ENCODE peak calls at places on chromosomes 13 and 19, in five cellular contexts. One of them, this sample, is unnamed.

GRCh38 chr19:28469544-28469943 is 743.4 kb downstream of the UQCRFS1 start:
- DNase-seq in HT1080: no peak
- DNase-seq in GM19239: no peak
- DNase-seq in activated CD8-positive, alpha-beta memory T cell treated with anti-CD3 and anti-CD28 coated beads for 1 hour: no peak
- DNase-seq in NCI-H1092 treated with DMSO at 0.1 percent for 48 hours: no peak
- DNase-seq in this sample: no peak

GRCh38 chr13:76455960-76456359 is 430.2 kb downstream of the KCTD12 start:
- DNase-seq in HT1080: peak; percentile 93
- DNase-seq in GM19239: no peak
- DNase-seq in activated CD8-positive, alpha-beta memory T cell treated with anti-CD3 and anti-CD28 coated beads for 1 hour: no peak
- DNase-seq in NCI-H1092 treated with DMSO at 0.1 percent for 48 hours: no peak
- DNase-seq in this sample: peak; percentile 48

GRCh38 chr19:33860691-33861090 is 64.0 kb downstream of the KCTD15 start:
- DNase-seq in HT1080: no peak
- DNase-seq in GM19239: no peak
- DNase-seq in activated CD8-positive, alpha-beta memory T cell treated with anti-CD3 and anti-CD28 coated beads for 1 hour: no peak
- DNase-seq in NCI-H1092 treated with DMSO at 0.1 percent for 48 hours: no peak
- DNase-seq in this sample: no peak

GRCh38 chr19:1061987-1062386 is 5.0 kb upstream of the ARHGAP45 start:
- DNase-seq in HT1080: no peak
- DNase-seq in GM19239: no peak
- DNase-seq in activated CD8-positive, alpha-beta memory T cell treated with anti-CD3 and anti-CD28 coated beads for 1 hour: no peak
- DNase-seq in NCI-H1092 treated with DMSO at 0.1 percent for 48 hours: no peak
- DNase-seq in this sample: no peak

GRCh38 chr19:6164906-6165531 is 29.6 kb downstream of the ACSBG2 start:
- DNase-seq in HT1080: no peak
- DNase-seq in GM19239: no peak
- DNase-seq in activated CD8-positive, alpha-beta memory T cell treated with anti-CD3 and anti-CD28 coated beads for 1 hour: no peak
- DNase-seq in NCI-H1092 treated with DMSO at 0.1 percent for 48 hours: no peak
- DNase-seq in this sample: peak; percentile 22

GRCh38 chr19:45499196-45500180 is 1.2 kb downstream of the PPM1N start:
- DNase-seq in HT1080: no peak
- DNase-seq in GM19239: no peak
- DNase-seq in activated CD8-positive, alpha-beta memory T cell treated with anti-CD3 and anti-CD28 coated beads for 1 hour: no peak
- DNase-seq in NCI-H1092 treated with DMSO at 0.1 percent for 48 hours: no peak
- DNase-seq in this sample: peak; percentile 42

GRCh38 chr13:30421093-30422055 is 919 bp upstream of the UBE2L5 start:
- DNase-seq in HT1080: peak; percentile 72
- DNase-seq in GM19239: peak; percentile 44
- DNase-seq in activated CD8-positive, alpha-beta memory T cell treated with anti-CD3 and anti-CD28 coated beads for 1 hour: no peak
- DNase-seq in NCI-H1092 treated with DMSO at 0.1 percent for 48 hours: no peak
- DNase-seq in this sample: peak; percentile 72

GRCh38 chr19:11300811-11301120 is 4.8 kb downstream of the TSPAN16 start:
- DNase-seq in HT1080: no peak
- DNase-seq in GM19239: no peak
- DNase-seq in activated CD8-positive, alpha-beta memory T cell treated with anti-CD3 and anti-CD28 coated beads for 1 hour: no peak
- DNase-seq in NCI-H1092 treated with DMSO at 0.1 percent for 48 hours: no peak
- DNase-seq in this sample: no peak

GRCh38 chr13:45628094-45628493 is 12.6 kb upstream of the ERICH6B start:
- DNase-seq in HT1080: no peak
- DNase-seq in GM19239: no peak
- DNase-seq in activated CD8-positive, alpha-beta memory T cell treated with anti-CD3 and anti-CD28 coated beads for 1 hour: no peak
- DNase-seq in NCI-H1092 treated with DMSO at 0.1 percent for 48 hours: no peak
- DNase-seq in this sample: no peak

GRCh38 chr19:18197941-18198340 is 4.9 kb downstream of the MPV17L2 start:
- DNase-seq in HT1080: no peak
- DNase-seq in GM19239: no peak
- DNase-seq in activated CD8-positive, alpha-beta memory T cell treated with anti-CD3 and anti-CD28 coated beads for 1 hour: no peak
- DNase-seq in NCI-H1092 treated with DMSO at 0.1 percent for 48 hours: no peak
- DNase-seq in this sample: no peak

GRCh38 chr13:34762312-34762711 is 179.8 kb upstream of the NBEA start:
- DNase-seq in HT1080: no peak
- DNase-seq in GM19239: no peak
- DNase-seq in activated CD8-positive, alpha-beta memory T cell treated with anti-CD3 and anti-CD28 coated beads for 1 hour: no peak
- DNase-seq in NCI-H1092 treated with DMSO at 0.1 percent for 48 hours: no peak
- DNase-seq in this sample: no peak

GRCh38 chr19:30799854-30800755 is 427.9 kb downstream of the ZNF536 start:
- DNase-seq in HT1080: peak; percentile 10
- DNase-seq in GM19239: peak; percentile 16
- DNase-seq in activated CD8-positive, alpha-beta memory T cell treated with anti-CD3 and anti-CD28 coated beads for 1 hour: no peak
- DNase-seq in NCI-H1092 treated with DMSO at 0.1 percent for 48 hours: no peak
- DNase-seq in this sample: no peak

GRCh38 chr19:6676288-6676687 is 6.3 kb upstream of the TNFSF14 start:
- DNase-seq in HT1080: no peak
- DNase-seq in GM19239: no peak
- DNase-seq in activated CD8-positive, alpha-beta memory T cell treated with anti-CD3 and anti-CD28 coated beads for 1 hour: no peak
- DNase-seq in NCI-H1092 treated with DMSO at 0.1 percent for 48 hours: no peak
- DNase-seq in this sample: no peak

GRCh38 chr19:47414469-47414868 is 4.9 kb downstream of the MEIS3 start:
- DNase-seq in HT1080: peak; percentile 41
- DNase-seq in GM19239: no peak
- DNase-seq in activated CD8-positive, alpha-beta memory T cell treated with anti-CD3 and anti-CD28 coated beads for 1 hour: no peak
- DNase-seq in NCI-H1092 treated with DMSO at 0.1 percent for 48 hours: peak; percentile 11
- DNase-seq in this sample: peak; percentile 57

GRCh38 chr19:43798546-43799409 is 3.5 kb downstream of the LYPD5 start:
- DNase-seq in HT1080: no peak
- DNase-seq in GM19239: no peak
- DNase-seq in activated CD8-positive, alpha-beta memory T cell treated with anti-CD3 and anti-CD28 coated beads for 1 hour: no peak
- DNase-seq in NCI-H1092 treated with DMSO at 0.1 percent for 48 hours: peak; percentile 35
- DNase-seq in this sample: peak; percentile 76

GRCh38 chr13:22789916-22790315 is 390.9 kb upstream of the SGCG start:
- DNase-seq in HT1080: no peak
- DNase-seq in GM19239: no peak
- DNase-seq in activated CD8-positive, alpha-beta memory T cell treated with anti-CD3 and anti-CD28 coated beads for 1 hour: no peak
- DNase-seq in NCI-H1092 treated with DMSO at 0.1 percent for 48 hours: no peak
- DNase-seq in this sample: no peak

GRCh38 chr13:25468330-25469178 is 96.8 kb downstream of the ATP8A2 start:
- DNase-seq in HT1080: no peak
- DNase-seq in GM19239: peak; percentile 41
- DNase-seq in activated CD8-positive, alpha-beta memory T cell treated with anti-CD3 and anti-CD28 coated beads for 1 hour: no peak
- DNase-seq in NCI-H1092 treated with DMSO at 0.1 percent for 48 hours: peak; percentile 75
- DNase-seq in this sample: no peak

GRCh38 chr13:23159205-23159586 is 21.6 kb upstream of the SGCG start:
- DNase-seq in HT1080: no peak
- DNase-seq in GM19239: peak; percentile 38
- DNase-seq in activated CD8-positive, alpha-beta memory T cell treated with anti-CD3 and anti-CD28 coated beads for 1 hour: no peak
- DNase-seq in NCI-H1092 treated with DMSO at 0.1 percent for 48 hours: no peak
- DNase-seq in this sample: peak; percentile 31

GRCh38 chr19:2329162-2329505 is 650 bp downstream of the SPPL2B start:
- DNase-seq in HT1080: no peak
- DNase-seq in GM19239: no peak
- DNase-seq in activated CD8-positive, alpha-beta memory T cell treated with anti-CD3 and anti-CD28 coated beads for 1 hour: no peak
- DNase-seq in NCI-H1092 treated with DMSO at 0.1 percent for 48 hours: no peak
- DNase-seq in this sample: no peak

GRCh38 chr13:75798353-75799245 is 162.5 kb downstream of the LMO7 start:
- DNase-seq in HT1080: peak; percentile 71
- DNase-seq in GM19239: no peak
- DNase-seq in activated CD8-positive, alpha-beta memory T cell treated with anti-CD3 and anti-CD28 coated beads for 1 hour: no peak
- DNase-seq in NCI-H1092 treated with DMSO at 0.1 percent for 48 hours: no peak
- DNase-seq in this sample: peak; percentile 85

GRCh38 chr13:26664286-26664685 is 96.3 kb downstream of the GPR12 start:
- DNase-seq in HT1080: no peak
- DNase-seq in GM19239: no peak
- DNase-seq in activated CD8-positive, alpha-beta memory T cell treated with anti-CD3 and anti-CD28 coated beads for 1 hour: no peak
- DNase-seq in NCI-H1092 treated with DMSO at 0.1 percent for 48 hours: no peak
- DNase-seq in this sample: no peak

GRCh38 chr13:25300861-25301346 is 521 bp upstream of the NUP58 start:
- DNase-seq in HT1080: no peak
- DNase-seq in GM19239: no peak
- DNase-seq in activated CD8-positive, alpha-beta memory T cell treated with anti-CD3 and anti-CD28 coated beads for 1 hour: no peak
- DNase-seq in NCI-H1092 treated with DMSO at 0.1 percent for 48 hours: no peak
- DNase-seq in this sample: no peak

GRCh38 chr19:49712397-49712859 is 21.5 kb downstream of the CPT1C start:
- DNase-seq in HT1080: peak; percentile 72
- DNase-seq in GM19239: no peak
- DNase-seq in activated CD8-positive, alpha-beta memory T cell treated with anti-CD3 and anti-CD28 coated beads for 1 hour: no peak
- DNase-seq in NCI-H1092 treated with DMSO at 0.1 percent for 48 hours: no peak
- DNase-seq in this sample: peak; percentile 86

GRCh38 chr13:76632388-76633044 is 253.7 kb downstream of the KCTD12 start:
- DNase-seq in HT1080: no peak
- DNase-seq in GM19239: no peak
- DNase-seq in activated CD8-positive, alpha-beta memory T cell treated with anti-CD3 and anti-CD28 coated beads for 1 hour: no peak
- DNase-seq in NCI-H1092 treated with DMSO at 0.1 percent for 48 hours: no peak
- DNase-seq in this sample: no peak

This sample was measured in PC-3.